ENCODE peak calls at places on chromosomes 1 and 21, in four cellular contexts. G is GM12878, C is A549, N is K562. B is an unnamed sample.

GRCh38 chr1:175278729-175279128 is 86.2 kb upstream of the KIAA0040 start:
- DNase-seq in N (no peak), C (no peak), G (no peak), B (no peak)

GRCh38 chr1:119870917-119871486 is 25.3 kb downstream of the ADAM30 start:
- DNase-seq in C (peak), N (peak), G (no peak), B (peak)

GRCh38 chr1:227572752-227573151 is 9.4 kb downstream of the ZNF678 start:
- DNase-seq in G (no peak), N (peak), C (no peak), B (no peak)

GRCh38 chr1:18700530-18700929 is 69.9 kb downstream of the PAX7 start:
- DNase-seq in N (no peak), C (no peak), G (no peak), B (no peak)

GRCh38 chr1:33727310-33727709 is 136.6 kb upstream of the HMGB4 start:
- DNase-seq in C (no peak), N (no peak), G (no peak), B (no peak)

GRCh38 chr1:85612704-85613361 is 32.3 kb downstream of the CCN1 start:
- DNase-seq in C (peak), N (peak), G (no peak), B (peak)

GRCh38 chr1:223030871-223031270 is 112.2 kb downstream of the TLR5 start:
- DNase-seq in C (no peak), N (no peak), G (no peak), B (no peak)

GRCh38 chr1:45014403-45015028 is 2.5 kb downstream of the UROD start:
- DNase-seq in N (peak), C (peak), G (peak), B (peak)

GRCh38 chr1:8560611-8561544 is 243.0 kb downstream of the SLC45A1 start:
- DNase-seq in N (peak), G (no peak), C (peak), B (peak)

GRCh38 chr1:154998818-154999650 is 3.6 kb upstream of the ZBTB7B start:
- DNase-seq in C (peak), N (peak), G (peak), B (peak)

GRCh38 chr1:29444081-29444715 is 207.9 kb downstream of the PTPRU start:
- DNase-seq in C (no peak), G (no peak), N (no peak), B (no peak)

GRCh38 chr1:184950209-184950608 is 24.1 kb downstream of the NIBAN1 start:
- DNase-seq in N (no peak), G (no peak), C (no peak), B (no peak)

GRCh38 chr1:245599413-245600174 is 444.8 kb downstream of the KIF26B start:
- DNase-seq in N (no peak), C (no peak), G (no peak), B (peak)

GRCh38 chr21:43866659-43867331 is 1.8 kb downstream of the AGPAT3 start:
- DNase-seq in G (peak), C (no peak), N (peak), B (no peak)

GRCh38 chr1:152870831-152871730 is 7.0 kb upstream of the SMCP start:
- DNase-seq in G (no peak), C (peak), N (peak), B (peak)

GRCh38 chr1:41751804-41752513 is 166.8 kb downstream of the HIVEP3 start:
- DNase-seq in C (no peak), G (peak), N (no peak), B (peak)

GRCh38 chr1:89934441-89934840 is 60.5 kb upstream of the ZNF326 start:
- DNase-seq in C (no peak), N (no peak), G (no peak), B (no peak)

GRCh38 chr1:236029428-236029940 is 35.4 kb downstream of the NID1 start:
- DNase-seq in G (no peak), C (no peak), N (no peak), B (no peak)

GRCh38 chr1:230849451-230850194 is 18.7 kb downstream of the C1orf198 start:
- DNase-seq in C (no peak), G (no peak), N (no peak), B (peak)

GRCh38 chr1:156242738-156243137 is 754 bp downstream of the BGLAP start:
- DNase-seq in C (no peak), G (no peak), N (no peak), B (no peak)

GRCh38 chr21:36325373-36326010 is 5.5 kb downstream of the MORC3 start:
- DNase-seq in C (no peak), G (no peak), N (no peak), B (peak)
- TF ChIP-seq ELK1 in C (no peak), G (no peak), N (no peak), B (no peak)

DNA sequence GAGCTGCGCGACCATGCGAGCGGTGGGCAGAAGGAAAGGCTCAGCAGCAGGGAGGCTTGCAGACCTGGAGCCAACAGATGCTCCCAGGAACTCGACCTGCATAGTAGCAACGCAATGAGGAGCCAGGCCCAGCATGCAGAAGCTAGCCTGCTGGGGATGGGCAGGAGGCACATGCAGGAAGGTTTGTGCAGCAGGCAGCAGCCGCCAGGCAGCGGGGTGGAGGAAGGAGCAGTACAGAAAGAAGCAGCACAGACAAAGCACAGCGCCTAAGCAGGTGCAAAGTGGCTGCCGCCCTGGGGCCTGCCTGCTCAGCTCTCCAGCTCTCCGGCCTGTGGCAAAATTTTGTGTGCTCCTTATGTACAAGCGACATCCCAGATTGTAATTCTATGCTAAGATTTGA is 213.5 kb upstream of the MAP1LC3C start:
- DNase-seq in C (no peak), G (no peak), N (no peak), B (no peak)
- TF ChIP-seq ELK1 in C (no peak), G (no peak), N (no peak), B (no peak)

DNA sequence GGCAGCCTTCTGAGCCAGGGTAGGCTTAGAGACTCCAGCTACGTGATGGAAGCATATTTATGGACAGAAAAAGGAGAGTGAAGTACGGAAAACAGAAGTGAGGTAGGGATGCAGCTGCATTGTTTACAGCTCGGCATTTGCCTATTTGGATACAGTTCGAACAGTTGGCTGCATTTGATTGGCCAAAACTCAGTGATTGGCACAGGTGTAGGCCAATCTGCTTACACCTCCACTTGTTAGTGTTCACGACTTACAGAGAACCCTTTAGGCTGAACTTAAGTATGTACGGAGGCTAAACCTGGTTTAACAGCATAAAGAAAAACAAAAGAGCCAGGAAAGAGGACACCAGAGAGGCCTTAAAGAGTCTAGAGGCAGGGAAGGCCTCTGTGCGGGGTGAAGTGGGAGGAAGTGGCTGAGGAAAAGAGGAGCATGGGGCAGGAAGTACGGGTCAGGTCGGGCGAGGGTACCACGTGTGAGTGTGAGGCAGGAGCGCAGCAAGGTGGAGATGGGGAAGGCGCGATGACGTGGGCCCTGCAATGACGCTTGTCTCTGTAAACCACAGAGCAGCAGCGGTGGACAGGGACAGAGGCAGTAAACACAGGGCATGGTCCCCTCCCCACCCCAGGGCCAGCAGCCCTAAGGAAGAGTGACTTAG is 32.0 kb downstream of the RSPH1 start:
- DNase-seq in G (no peak), C (no peak), N (no peak), B (peak)
- TF ChIP-seq ELK1 in G (no peak), C (no peak), N (no peak), B (no peak)

GRCh38 chr1:213176341-213176740 is 125.3 kb downstream of the RPS6KC1 start:
- DNase-seq in C (no peak), N (no peak), G (no peak), B (no peak)

GRCh38 chr1:213180833-213181232 is 129.8 kb downstream of the RPS6KC1 start:
- DNase-seq in C (no peak), G (no peak), N (no peak), B (no peak)

GRCh38 chr1:213183036-213183672 is 132.1 kb downstream of the RPS6KC1 start:
- DNase-seq in C (no peak), N (no peak), G (no peak), B (no peak)

DNA sequence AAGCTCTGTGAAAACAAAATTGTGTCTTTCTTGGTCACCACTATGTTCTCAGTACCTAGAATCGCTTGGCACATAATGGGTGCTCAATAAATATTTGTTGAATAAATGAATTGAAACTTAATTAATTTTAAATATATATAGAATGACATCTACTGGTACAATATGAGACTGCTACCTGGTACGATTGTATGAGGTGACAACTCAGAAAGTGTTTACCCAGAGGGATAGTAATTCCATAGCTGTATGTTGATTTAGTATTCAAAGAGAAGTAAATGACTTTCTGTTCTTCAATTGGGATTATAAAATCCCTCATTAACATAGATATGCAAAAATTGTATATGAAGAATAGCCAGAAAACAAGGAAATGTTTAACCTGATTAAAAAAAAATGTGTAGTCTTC is 128.7 kb downstream of the RPS6KC1 start:
- DNase-seq in C (no peak), N (no peak), G (no peak), B (no peak)
- TF ChIP-seq ELK1 in C (no peak), N (no peak), G (no peak), B (no peak)

GRCh38 chr1:107930292-107930691 is 34.7 kb downstream of the VAV3 start:
- DNase-seq in N (no peak), G (no peak), C (no peak), B (no peak)

GRCh38 chr1:107936498-107937481 is 28.2 kb downstream of the VAV3 start:
- DNase-seq in N (no peak), C (no peak), G (no peak), B (peak)

GRCh38 chr1:107935396-107936064 is 29.4 kb downstream of the VAV3 start:
- DNase-seq in G (peak), N (no peak), C (no peak), B (no peak)

GRCh38 chr1:107934573-107934972 is 30.4 kb downstream of the VAV3 start:
- DNase-seq in N (no peak), C (no peak), G (peak), B (no peak)

DNA sequence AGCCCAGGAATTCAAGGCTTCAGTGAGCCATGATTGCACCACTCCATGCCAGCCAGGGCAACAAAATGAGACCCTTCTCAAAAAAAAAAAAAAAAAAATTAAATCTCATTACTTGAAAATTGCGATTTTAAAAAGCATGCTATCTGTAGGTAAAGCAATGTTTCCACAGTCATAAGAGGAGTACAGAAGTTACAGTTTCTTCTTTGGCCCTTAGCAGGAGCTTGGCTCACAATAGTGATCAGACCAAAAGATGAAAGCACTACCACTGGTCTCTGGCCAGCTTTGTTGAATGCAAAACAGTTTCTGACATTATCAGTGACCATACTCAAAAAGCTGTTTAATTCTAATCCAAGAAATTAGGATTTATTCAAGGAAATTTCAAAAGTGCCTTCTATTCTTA is 31.2 kb downstream of the VAV3 start:
- DNase-seq in N (no peak), G (no peak), C (no peak), B (no peak)
- TF ChIP-seq ELK1 in N (no peak), G (no peak), C (no peak), B (no peak)

GRCh38 chr21:28308516-28308915 is 684.2 kb downstream of the LTN1 start:
- DNase-seq in N (no peak), C (no peak), G (no peak), B (peak)

GRCh38 chr21:28309596-28309995 is 683.1 kb downstream of the LTN1 start:
- DNase-seq in C (no peak), G (no peak), N (no peak), B (no peak)

GRCh38 chr21:28311776-28312175 is 680.9 kb downstream of the LTN1 start:
- DNase-seq in N (no peak), G (no peak), C (no peak), B (no peak)

GRCh38 chr21:28310711-28311110 is 682.0 kb downstream of the LTN1 start:
- DNase-seq in C (no peak), G (no peak), N (no peak), B (no peak)
- TF ChIP-seq ELK1 in C (no peak), G (no peak), N (no peak), B (no peak)

GRCh38 chr1:111612006-111612405 is 7.6 kb upstream of the RAP1A start:
- DNase-seq in C (no peak), N (no peak), G (no peak), B (no peak)

GRCh38 chr1:111618953-111619634 is 495 bp upstream of the RAP1A start:
- DNase-seq in N (no peak), G (no peak), C (no peak), B (no peak)

GRCh38 chr1:111619635-111620411 is at the start of gene RAP1A:
- DNase-seq in C (peak), G (peak), N (peak), B (peak)

GRCh38 chr1:111618081-111618480 is 1.5 kb upstream of the RAP1A start:
- DNase-seq in N (no peak), C (no peak), G (no peak), B (no peak)

GRCh38 chr1:111615874-111616715 is 3.5 kb upstream of the RAP1A start:
- DNase-seq in G (peak), C (no peak), N (no peak), B (peak)
- TF ChIP-seq ELK1 in G (no peak), C (no peak), N (no peak), B (no peak)

DNA sequence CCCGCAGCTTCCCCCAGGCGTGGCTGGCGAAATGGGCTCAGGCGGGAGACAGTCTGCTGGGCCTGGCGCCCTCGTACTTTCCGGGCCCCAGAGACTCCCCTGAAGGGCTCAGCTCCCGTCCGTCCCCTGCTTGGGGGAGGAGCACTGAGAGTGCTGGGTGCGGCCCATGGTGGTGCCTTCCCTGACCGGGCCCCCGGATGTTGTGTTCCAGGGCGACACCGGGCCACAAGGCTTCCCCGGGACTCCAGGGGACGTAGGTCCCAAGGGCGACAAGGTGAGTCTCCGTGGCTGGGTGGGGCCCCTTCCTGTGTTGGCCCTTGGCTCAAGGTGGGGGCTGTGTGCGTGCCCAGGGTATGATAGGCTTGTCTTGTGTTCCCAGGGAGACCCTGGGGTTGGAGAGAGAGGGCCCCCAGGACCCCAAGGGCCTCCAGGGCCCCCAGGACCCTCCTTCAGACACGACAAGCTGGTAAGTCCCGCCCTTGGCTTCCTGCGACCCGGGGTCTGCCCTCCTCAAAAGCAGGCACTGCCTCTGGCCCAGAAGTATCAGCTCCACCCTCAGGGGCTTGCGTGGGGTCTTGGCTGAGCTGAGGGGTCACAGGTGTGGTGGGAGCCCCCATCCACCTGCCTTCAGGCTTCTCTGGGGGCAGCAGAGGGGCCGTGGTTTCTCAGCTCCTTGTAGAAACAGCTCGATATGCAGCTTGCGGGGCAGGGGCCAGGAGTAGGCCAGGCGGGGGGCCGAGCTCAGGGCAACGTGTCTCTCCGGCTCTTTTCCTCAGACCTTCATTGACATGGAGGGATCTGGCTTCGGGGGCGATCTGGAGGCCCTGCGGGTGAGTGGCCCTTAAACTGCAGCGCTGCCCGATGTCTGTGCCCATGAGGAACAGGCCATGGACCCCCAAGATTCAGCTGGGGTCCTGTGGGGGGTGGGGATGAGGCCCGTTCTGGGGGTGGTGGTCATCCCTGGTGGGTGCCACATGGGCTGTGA is 62.3 kb downstream of the SLC19A1 start:
- DNase-seq in N (no peak), G (no peak), C (no peak), B (no peak)
- TF ChIP-seq ELK1 in N (no peak), G (no peak), C (no peak), B (no peak)

DNA sequence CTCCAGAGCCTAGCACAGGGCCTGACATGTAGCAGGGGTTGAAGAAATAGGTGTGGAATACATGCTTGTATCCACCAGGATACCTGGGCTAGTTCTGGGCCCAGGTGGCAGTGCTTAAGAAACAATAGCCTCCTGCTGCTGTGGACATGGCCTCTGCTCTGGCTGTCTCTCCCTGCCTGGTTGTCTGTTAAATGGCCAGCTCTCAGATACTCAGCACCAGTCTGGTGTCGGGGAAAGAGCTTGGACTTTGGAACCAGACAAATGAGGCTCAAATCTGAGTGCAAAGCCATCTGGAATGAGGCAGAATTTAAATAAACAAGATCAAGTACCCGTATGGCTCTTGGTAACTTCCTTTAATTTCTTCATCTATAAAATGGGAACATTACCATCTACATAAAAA is 31.5 kb downstream of the SESN2 start:
- DNase-seq in C (no peak), G (no peak), N (no peak), B (no peak)
- TF ChIP-seq ELK1 in C (no peak), G (no peak), N (no peak), B (no peak)

B was measured in IMR-90.